ENCODE peak calls at places on chromosome 12, in five cellular contexts. One of them, this sample, is unnamed.

GRCh38 chr12:86044396-86044795 is 170.3 kb downstream of the NTS start:
- DNase-seq in A549: no peak
- DNase-seq in hepatocyte: no peak
- DNase-seq in K562: no peak
- DNase-seq in HCT116: no peak
- DNase-seq in this sample: no peak

GRCh38 chr12:22255097-22255496 is 79.4 kb downstream of the ST8SIA1 start:
- DNase-seq in K562: no peak
- DNase-seq in hepatocyte: peak; percentile 13
- DNase-seq in A549: no peak
- DNase-seq in HCT116: no peak
- DNase-seq in this sample: peak; percentile 79

GRCh38 chr12:103128862-103129501 is 171.5 kb downstream of the ASCL1 start:
- DNase-seq in A549: no peak
- DNase-seq in K562: no peak
- DNase-seq in hepatocyte: peak; percentile 44
- DNase-seq in HCT116: no peak
- DNase-seq in this sample: no peak

GRCh38 chr12:5432011-5432400 is at the start of gene NTF3:
- DNase-seq in K562: no peak
- DNase-seq in hepatocyte: peak; percentile 74
- DNase-seq in HCT116: no peak
- DNase-seq in A549: no peak
- DNase-seq in this sample: peak; percentile 79

GRCh38 chr12:112007945-112008344 is 5.0 kb downstream of the TMEM116 start:
- DNase-seq in K562: peak; percentile 70
- DNase-seq in hepatocyte: no peak
- DNase-seq in HCT116: no peak
- DNase-seq in A549: no peak
- DNase-seq in this sample: no peak

GRCh38 chr12:104668274-104668718 is 211.5 kb downstream of the CHST11 start:
- DNase-seq in HCT116: no peak
- DNase-seq in hepatocyte: peak; percentile 74
- DNase-seq in K562: peak; percentile 38
- DNase-seq in A549: no peak
- DNase-seq in this sample: no peak

GRCh38 chr12:3132636-3133409 is 55.6 kb downstream of the TSPAN9 start:
- DNase-seq in hepatocyte: peak; percentile 59
- DNase-seq in K562: no peak
- DNase-seq in HCT116: no peak
- DNase-seq in A549: no peak
- DNase-seq in this sample: no peak

GRCh38 chr12:102757154-102757873 is 159.7 kb downstream of the PAH start:
- DNase-seq in HCT116: no peak
- DNase-seq in K562: no peak
- DNase-seq in A549: no peak
- DNase-seq in hepatocyte: no peak
- DNase-seq in this sample: no peak

GRCh38 chr12:15701721-15702156 is 87.4 kb downstream of the EPS8 start:
- DNase-seq in K562: no peak
- DNase-seq in A549: no peak
- DNase-seq in HCT116: no peak
- DNase-seq in hepatocyte: no peak
- DNase-seq in this sample: no peak

DNA sequence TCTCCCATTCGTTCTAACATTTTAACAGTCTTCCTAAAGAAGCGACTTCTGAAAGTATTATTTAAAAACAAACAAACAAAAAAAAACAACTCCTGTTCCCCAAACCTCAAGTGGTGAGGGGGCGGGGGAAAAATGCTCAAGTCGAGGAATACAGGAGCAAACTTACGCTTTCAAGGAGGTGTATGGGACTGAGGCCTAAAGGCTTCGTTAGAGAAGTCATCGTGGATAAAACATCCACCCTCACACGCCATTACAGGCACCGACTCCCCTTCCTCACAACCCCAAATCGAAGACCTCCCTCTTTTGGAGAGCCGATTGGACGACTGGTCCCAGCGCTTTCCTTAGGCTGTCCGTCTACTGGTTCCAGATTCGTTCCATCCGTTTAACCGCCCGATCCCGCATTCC is 693 bp downstream of the CBX5 start:
- DNase-seq in A549: no peak
- DNase-seq in HCT116: no peak
- DNase-seq in K562: no peak
- DNase-seq in hepatocyte: no peak
- DNase-seq in this sample: no peak
- H3K4me1 ChIP-seq in A549: peaks cover 22% of the 10 kb centered on the region
- H3K4me1 ChIP-seq in HCT116: peaks cover 15% of the 10 kb centered on the region
- H3K4me1 ChIP-seq in K562: peaks cover 14% of the 10 kb centered on the region
- H3K4me1 ChIP-seq in hepatocyte: peaks cover 30% of the 10 kb centered on the region
- H3K4me1 ChIP-seq in this sample: peaks cover 45% of the 10 kb centered on the region

GRCh38 chr12:92124708-92125067 is 21.0 kb downstream of the BTG1 start:
- DNase-seq in K562: no peak
- DNase-seq in hepatocyte: no peak
- DNase-seq in A549: no peak
- DNase-seq in HCT116: no peak
- DNase-seq in this sample: no peak
- H3K4me2 ChIP-seq in K562: no peak overlapping the region
- H3K4me2 ChIP-seq in hepatocyte: no peak overlapping the region
- H3K4me2 ChIP-seq in A549: peak overlapping the region; percentile 15
- H3K4me2 ChIP-seq in HCT116: no peak overlapping the region
- H3K4me2 ChIP-seq in this sample: no peak overlapping the region

GRCh38 chr12:11651785-11652184 is 2.3 kb downstream of the ETV6 start:
- DNase-seq in K562: peak; percentile 7
- DNase-seq in hepatocyte: no peak
- DNase-seq in A549: no peak
- DNase-seq in HCT116: no peak
- DNase-seq in this sample: no peak

GRCh38 chr12:11650279-11650696 is 814 bp downstream of the ETV6 start:
- DNase-seq in HCT116: no peak
- DNase-seq in A549: no peak
- DNase-seq in K562: no peak
- DNase-seq in hepatocyte: no peak
- DNase-seq in this sample: peak; percentile 79

GRCh38 chr12:11651377-11651776 is 1.9 kb downstream of the ETV6 start:
- DNase-seq in A549: no peak
- DNase-seq in hepatocyte: no peak
- DNase-seq in HCT116: no peak
- DNase-seq in K562: no peak
- DNase-seq in this sample: no peak

GRCh38 chr12:11649413-11650278 is at the start of gene ETV6:
- DNase-seq in A549: peak; percentile 73
- DNase-seq in K562: peak; percentile 73
- DNase-seq in HCT116: peak; percentile 63
- DNase-seq in hepatocyte: peak; percentile 87
- DNase-seq in this sample: peak; percentile 80

DNA sequence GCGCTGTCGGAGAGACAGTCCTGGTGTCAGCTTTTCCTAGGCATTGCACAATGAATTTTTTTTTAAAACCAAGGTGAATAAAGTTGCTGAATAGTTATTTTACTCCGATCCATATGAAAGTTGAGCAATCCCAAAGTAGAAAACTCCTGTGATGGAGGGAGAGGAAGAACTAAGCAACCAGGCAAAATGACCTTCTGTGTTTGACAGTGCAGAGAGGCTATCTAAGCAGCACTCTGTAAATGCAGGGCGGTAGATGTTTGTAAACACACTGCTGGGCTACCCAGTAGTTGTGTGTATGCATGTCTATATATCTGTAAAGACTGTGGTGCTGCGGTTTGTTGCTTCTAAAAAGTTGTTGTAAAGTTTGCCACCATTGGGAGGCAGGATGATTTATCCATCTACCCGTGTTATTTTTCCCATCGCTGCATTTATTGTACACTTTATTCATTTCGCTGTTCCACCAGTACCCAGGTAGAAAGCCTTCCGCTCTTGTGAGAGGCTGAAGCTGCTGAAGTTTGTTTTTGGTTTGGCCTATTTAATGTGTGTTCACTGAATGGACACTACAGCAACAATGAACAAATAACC is 1.3 kb downstream of the ETV6 start:
- DNase-seq in A549: peak; percentile 7
- DNase-seq in K562: peak; percentile 34
- DNase-seq in hepatocyte: peak; percentile 32
- DNase-seq in HCT116: no peak
- DNase-seq in this sample: peak; percentile 33
- H3K4me1 ChIP-seq in A549: peaks cover 20% of the 10 kb centered on the region
- H3K4me1 ChIP-seq in K562: peaks cover 5% of the 10 kb centered on the region
- H3K4me1 ChIP-seq in hepatocyte: peaks cover 10% of the 10 kb centered on the region
- H3K4me1 ChIP-seq in HCT116: peaks cover 9% of the 10 kb centered on the region
- H3K4me1 ChIP-seq in this sample: peaks cover 31% of the 10 kb centered on the region

GRCh38 chr12:124379938-124380754 is 85.3 kb downstream of the RFLNA start:
- DNase-seq in A549: peak; percentile 73
- DNase-seq in K562: no peak
- DNase-seq in HCT116: no peak
- DNase-seq in hepatocyte: peak; percentile 73
- DNase-seq in this sample: peak; percentile 48
- H3K4me2 ChIP-seq in A549: peak overlapping the region; percentile 97
- H3K4me2 ChIP-seq in K562: no peak overlapping the region
- H3K4me2 ChIP-seq in HCT116: no peak overlapping the region
- H3K4me2 ChIP-seq in hepatocyte: peak overlapping the region; percentile 54
- H3K4me2 ChIP-seq in this sample: no peak overlapping the region

GRCh38 chr12:25970916-25971674 is 12.6 kb downstream of the RASSF8 start:
- DNase-seq in A549: no peak
- DNase-seq in K562: no peak
- DNase-seq in hepatocyte: no peak
- DNase-seq in HCT116: no peak
- DNase-seq in this sample: no peak
- H3K4me1 ChIP-seq in A549: no peaks in the 10 kb centered on the region
- H3K4me1 ChIP-seq in K562: no peaks in the 10 kb centered on the region
- H3K4me1 ChIP-seq in hepatocyte: peaks cover 12% of the 10 kb centered on the region
- H3K4me1 ChIP-seq in HCT116: no peaks in the 10 kb centered on the region
- H3K4me1 ChIP-seq in this sample: peaks cover 69% of the 10 kb centered on the region

DNA sequence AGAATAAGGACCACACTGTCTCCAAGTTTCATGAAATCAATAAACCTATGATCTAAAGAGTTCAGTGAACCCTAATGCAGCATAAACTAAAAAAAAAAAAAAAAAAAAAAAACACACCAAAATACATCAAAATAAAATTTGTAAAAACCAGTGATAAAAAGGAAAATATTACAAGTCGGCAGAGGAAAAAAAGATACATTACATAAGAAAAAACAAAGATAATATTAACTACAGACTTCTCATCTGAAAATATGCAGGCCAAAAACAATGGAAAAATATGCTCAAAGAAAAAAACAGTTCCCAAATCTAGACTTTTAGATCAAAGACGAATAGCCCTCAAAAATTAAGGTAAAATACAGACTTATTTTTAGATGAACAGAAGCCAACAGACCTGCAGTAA is 27.6 kb downstream of the MED13L start:
- DNase-seq in HCT116: no peak
- DNase-seq in K562: no peak
- DNase-seq in A549: no peak
- DNase-seq in hepatocyte: no peak
- DNase-seq in this sample: no peak
- H3K4me2 ChIP-seq in HCT116: no peak overlapping the region
- H3K4me2 ChIP-seq in K562: no peak overlapping the region
- H3K4me2 ChIP-seq in A549: no peak overlapping the region
- H3K4me2 ChIP-seq in hepatocyte: no peak overlapping the region
- H3K4me2 ChIP-seq in this sample: no peak overlapping the region

GRCh38 chr12:132127041-132127440 is 17.1 kb downstream of the DDX51 start:
- DNase-seq in A549: no peak
- DNase-seq in hepatocyte: no peak
- DNase-seq in K562: no peak
- DNase-seq in HCT116: no peak
- DNase-seq in this sample: no peak
- H3K4me1 ChIP-seq in A549: no peaks in the 10 kb centered on the region
- H3K4me1 ChIP-seq in hepatocyte: no peaks in the 10 kb centered on the region
- H3K4me1 ChIP-seq in K562: no peaks in the 10 kb centered on the region
- H3K4me1 ChIP-seq in HCT116: no peaks in the 10 kb centered on the region
- H3K4me1 ChIP-seq in this sample: no peaks in the 10 kb centered on the region

GRCh38 chr12:95908573-95908972 is 33.8 kb downstream of the CCDC38 start:
- DNase-seq in K562: no peak
- DNase-seq in A549: no peak
- DNase-seq in hepatocyte: no peak
- DNase-seq in HCT116: no peak
- DNase-seq in this sample: no peak
- H3K4me2 ChIP-seq in K562: no peak overlapping the region
- H3K4me2 ChIP-seq in A549: no peak overlapping the region
- H3K4me2 ChIP-seq in hepatocyte: no peak overlapping the region
- H3K4me2 ChIP-seq in HCT116: no peak overlapping the region
- H3K4me2 ChIP-seq in this sample: no peak overlapping the region

This sample was measured in neural progenitor cell.